ENCODE peak calls at places on chromosomes 5 and 9, in five cellular contexts. J, H, L, C and O are unnamed samples.

GRCh38 chr9:108142504-108143201 is 653.1 kb upstream of the KLF4 start:
- DNase-seq in L (peak; percentile 79), C (peak; percentile 96), H (no peak), J (peak; percentile 19), O (peak; percentile 96)

GRCh38 chr5:38607930-38608545 is 51.6 kb upstream of the LIFR start:
- DNase-seq in H (no peak), C (no peak), J (no peak), L (no peak), O (no peak)

GRCh38 chr5:52801329-52801728 is 13.6 kb downstream of the ITGA1 start:
- DNase-seq in L (peak; percentile 45), H (no peak), J (no peak), C (no peak), O (no peak)

GRCh38 chr5:129459485-129460120 is 495 bp upstream of the ADAMTS19 start:
- DNase-seq in J (no peak), L (no peak), H (no peak), C (no peak), O (peak; percentile 73)

GRCh38 chr9:137619240-137620090 is 660 bp downstream of the EHMT1 start:
- DNase-seq in H (no peak), J (no peak), L (no peak), C (no peak), O (peak; percentile 81)

GRCh38 chr9:132026932-132027585 is 52.6 kb downstream of the MED27 start:
- DNase-seq in C (no peak), L (no peak), H (no peak), J (peak; percentile 96), O (no peak)

GRCh38 chr9:108073823-108074222 is 584.3 kb upstream of the KLF4 start:
- DNase-seq in J (no peak), C (no peak), H (no peak), L (no peak), O (no peak)

GRCh38 chr9:1721219-1721618 is 293.9 kb upstream of the SMARCA2 start:
- DNase-seq in J (no peak), L (no peak), H (no peak), C (no peak), O (no peak)

GRCh38 chr5:113140837-113141661 is 164.5 kb downstream of the DCP2 start:
- DNase-seq in C (peak; percentile 88), H (no peak), L (peak; percentile 50), J (peak; percentile 82), O (no peak)

GRCh38 chr5:67015577-67016290 is 180.9 kb downstream of the CD180 start:
- DNase-seq in H (no peak), C (no peak), L (no peak), J (peak; percentile 96), O (no peak)

GRCh38 chr5:5983261-5983660 is 395.1 kb downstream of the MED10 start:
- DNase-seq in H (no peak), L (no peak), C (peak; percentile 24), J (no peak), O (no peak)

GRCh38 chr5:150113047-150113744 is 26.8 kb upstream of the CSF1R start:
- DNase-seq in H (peak; percentile 71), L (no peak), J (peak; percentile 59), C (peak; percentile 92), O (peak; percentile 66)

GRCh38 chr5:179123491-179124328 is 63.5 kb downstream of the ZNF354C start:
- DNase-seq in H (no peak), L (peak; percentile 26), C (no peak), J (no peak), O (peak; percentile 57)

GRCh38 chr9:107322643-107323042 is 39.6 kb downstream of the RAD23B start:
- DNase-seq in H (no peak), C (no peak), L (no peak), J (no peak), O (no peak)

GRCh38 chr5:114055318-114055788 is 306.5 kb upstream of the KCNN2 start:
- DNase-seq in L (no peak), H (no peak), C (no peak), J (no peak), O (peak; percentile 72)

GRCh38 chr9:123453904-123454321 is 97.9 kb downstream of the CRB2 start:
- DNase-seq in L (no peak), C (no peak), H (no peak), J (no peak), O (no peak)

GRCh38 chr9:112142420-112142819 is 32.7 kb downstream of the SUSD1 start:
- DNase-seq in J (peak; percentile 35), C (no peak), L (no peak), H (no peak), O (no peak)

GRCh38 chr9:86639899-86640379 is 285.7 kb upstream of the TUT7 start:
- DNase-seq in J (no peak), C (no peak), L (no peak), H (no peak), O (no peak)

GRCh38 chr5:140038373-140038957 is 4.6 kb downstream of the NRG2 start:
- DNase-seq in L (no peak), H (no peak), J (no peak), C (no peak), O (no peak)

GRCh38 chr5:150780180-150780692 is 1.7 kb downstream of the SMIM3 start:
- DNase-seq in H (peak; percentile 79), C (no peak), L (peak; percentile 85), J (no peak), O (peak; percentile 82)

GRCh38 chr5:128446-128845 is 36.5 kb downstream of the PLEKHG4B start:
- DNase-seq in L (no peak), H (no peak), C (peak; percentile 47), J (no peak), O (no peak)

GRCh38 chr5:81749186-81749561 is 1.7 kb downstream of the SSBP2 start:
- DNase-seq in J (no peak), C (no peak), H (no peak), L (no peak), O (no peak)

GRCh38 chr9:135209852-135210251 is 122.4 kb downstream of the OLFM1 start:
- DNase-seq in H (no peak), J (peak; percentile 1), C (no peak), L (no peak), O (no peak)

GRCh38 chr5:167861134-167861930 is 430.1 kb upstream of the WWC1 start:
- DNase-seq in J (no peak), H (no peak), C (no peak), L (no peak), O (no peak)

GRCh38 chr9:127954831-127955293 is 17.2 kb upstream of the DPM2 start:
- DNase-seq in H (no peak), J (no peak), C (no peak), L (no peak), O (no peak)

GRCh38 chr5:65334077-65334476 is 147.6 kb downstream of the ADAMTS6 start:
- DNase-seq in C (no peak), H (no peak), L (no peak), J (peak; percentile 87), O (no peak)

GRCh38 chr9:113772121-113772885 is 103.8 kb upstream of the ZNF618 start:
- DNase-seq in J (no peak), L (no peak), H (no peak), C (peak; percentile 57), O (no peak)

GRCh38 chr5:9716838-9717281 is 86.7 kb upstream of the TAS2R1 start:
- DNase-seq in C (peak; percentile 77), J (peak; percentile 75), L (no peak), H (no peak), O (no peak)

GRCh38 chr5:114361724-114362196 is at the start of gene KCNN2:
- DNase-seq in H (peak; percentile 71), J (peak; percentile 39), L (peak; percentile 58), C (no peak), O (peak; percentile 92)

GRCh38 chr9:136539427-136540412 is 6.1 kb downstream of the NOTCH1 start:
- DNase-seq in J (peak; percentile 77), C (peak; percentile 97), L (peak; percentile 99), H (peak; percentile 93), O (peak; percentile 99)
- H3K4me3 ChIP-seq in J (no peak overlapping the region), C (peak overlapping the region; percentile 21), L (peak overlapping the region; percentile 29), H (peak overlapping the region; percentile 8), O (peak overlapping the region; percentile 20)

DNA sequence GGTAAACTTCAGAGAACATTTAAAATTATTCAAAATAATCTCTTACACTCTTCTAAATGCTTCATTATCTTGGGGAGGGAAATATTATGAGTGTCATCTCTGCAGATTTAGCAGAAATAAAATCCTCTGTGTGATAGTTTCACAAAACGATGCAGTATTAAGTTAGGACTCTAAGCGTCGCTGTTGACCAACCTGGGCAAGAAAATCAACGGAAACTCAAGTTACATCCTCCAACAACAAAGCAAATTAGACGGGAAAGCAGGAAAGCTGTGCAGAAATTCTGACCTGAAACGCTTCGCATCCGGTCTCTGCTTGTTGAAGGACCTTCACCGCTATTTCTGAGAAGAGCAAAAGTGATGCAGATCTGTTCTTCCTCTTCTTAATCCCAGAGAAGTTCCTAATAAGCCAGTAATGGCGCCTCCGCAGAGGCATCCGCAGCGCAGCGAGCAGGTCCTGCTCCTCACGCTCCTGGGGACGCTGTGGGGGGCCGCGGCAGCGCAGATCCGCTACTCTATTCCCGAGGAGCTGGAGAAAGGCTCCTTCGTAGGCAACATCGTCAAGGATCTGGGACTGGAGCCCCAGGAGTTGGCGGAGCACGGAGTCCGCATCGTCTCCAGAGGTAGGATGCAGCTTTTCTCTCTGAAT is at the start of gene PCDHGA6:
- DNase-seq in C (no peak), H (no peak), J (peak; percentile 29), L (no peak), O (no peak)
- TF ChIP-seq CTCF in C (peak; percentile 27), H (no peak), J (peak; percentile 36), L (peak; percentile 20), O (peak; percentile 19)

GRCh38 chr9:98706651-98707103 is 2.1 kb downstream of the GABBR2 start:
- DNase-seq in H (no peak), L (no peak), C (no peak), J (peak; percentile 12), O (no peak)

GRCh38 chr9:98707158-98708102 is 1.3 kb downstream of the GABBR2 start:
- DNase-seq in H (peak; percentile 12), J (peak; percentile 45), C (no peak), L (no peak), O (no peak)

GRCh38 chr9:98709968-98710965 is 1.5 kb upstream of the GABBR2 start:
- DNase-seq in L (no peak), C (no peak), H (peak; percentile 18), J (peak; percentile 29), O (no peak)

GRCh38 chr9:98708933-98709911 is at the start of gene GABBR2:
- DNase-seq in C (no peak), H (no peak), L (no peak), J (no peak), O (no peak)

DNA sequence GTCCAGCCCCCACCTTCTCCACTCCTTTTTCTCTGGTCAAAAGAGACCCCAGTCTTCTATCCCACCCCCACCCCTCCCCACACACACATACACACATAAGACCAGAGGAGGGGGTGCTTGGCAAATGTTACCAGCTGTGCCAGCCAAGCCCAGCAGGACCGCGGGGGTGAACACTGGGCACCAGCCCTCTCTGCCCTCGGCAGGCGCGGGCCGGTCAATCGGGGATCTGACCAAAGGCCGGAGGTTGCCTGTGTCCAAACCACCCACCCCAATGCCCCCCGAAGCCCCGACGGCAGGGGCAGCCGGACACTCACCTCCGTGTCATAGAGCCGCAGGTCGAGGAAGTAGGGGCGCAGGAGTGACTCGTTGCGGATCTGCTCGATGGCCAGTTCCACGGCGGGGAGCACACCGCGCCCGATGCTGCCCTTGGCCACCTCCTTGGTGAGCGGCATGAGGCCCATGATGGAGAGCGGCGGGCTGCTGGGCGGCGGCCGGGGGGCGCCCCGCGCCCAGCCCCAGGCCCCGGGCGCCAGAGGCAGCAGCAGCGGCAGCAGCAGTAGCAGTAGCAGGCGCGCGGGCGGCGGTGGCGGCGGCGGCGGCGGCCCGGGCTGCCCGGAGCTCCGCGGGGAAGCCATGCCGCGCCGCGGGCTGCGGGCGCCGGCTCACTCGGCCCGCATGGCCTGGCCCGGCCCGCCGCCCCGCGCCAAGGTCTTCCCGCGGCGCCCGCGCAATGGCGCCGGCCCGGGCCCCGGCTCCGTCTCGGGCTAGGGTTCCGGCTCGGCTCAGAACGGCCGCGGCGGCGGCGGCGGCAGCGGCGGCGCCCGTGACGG is 417 bp downstream of the GABBR2 start:
- DNase-seq in J (no peak), H (no peak), L (no peak), C (no peak), O (no peak)
- H3K4me3 ChIP-seq in J (no peak overlapping the region), H (peak overlapping the region; percentile 17), L (peak overlapping the region; percentile 22), C (peak overlapping the region; percentile 48), O (no peak overlapping the region)

GRCh38 chr5:23419115-23419514 is 88.3 kb upstream of the PRDM9 start:
- DNase-seq in J (peak; percentile 85), H (no peak), L (no peak), C (no peak), O (no peak)
- TF ChIP-seq CTCF in J (no peak), H (no peak), L (no peak), C (no peak), O (no peak)